ENCODE peak calls at places on chromosomes 4 and X, in eight cellular contexts. E, J, Q, X, Z, B, V and S are unnamed samples.

GRCh38 chrX:153557618-153558017 is 40.2 kb downstream of the ATP2B3 start:
- DNase-seq in J (no peak), V (no peak), E (no peak), X (no peak), Z (no peak), B (no peak), Q (no peak), S (no peak)

GRCh38 chrX:20229155-20229554 is 37.6 kb downstream of the RPS6KA3 start:
- DNase-seq in V (no peak), B (no peak), Q (no peak), E (no peak), J (no peak), X (no peak), Z (no peak), S (no peak)

GRCh38 chr4:149986916-149987315 is 91.3 kb upstream of the DCLK2 start:
- DNase-seq in B (no peak), Z (no peak), V (no peak), E (no peak), X (no peak), Q (no peak), J (no peak), S (no peak)

GRCh38 chr4:139281212-139281611 is 1.2 kb upstream of the MGARP start:
- DNase-seq in Q (no peak), X (no peak), E (no peak), Z (no peak), J (no peak), B (no peak), V (no peak), S (no peak)

GRCh38 chr4:123972031-123972430 is 575.4 kb downstream of the SPRY1 start:
- DNase-seq in X (no peak), J (no peak), Q (no peak), V (no peak), Z (no peak), B (no peak), E (no peak), S (no peak)

GRCh38 chrX:47900833-47901232 is 64.1 kb downstream of the ZNF81 start:
- DNase-seq in Q (no peak), B (no peak), Z (no peak), E (no peak), J (no peak), X (no peak), V (no peak), S (no peak)

GRCh38 chr4:180281726-180282125 is 1961.5 kb upstream of the TENM3 start:
- DNase-seq in Q (no peak), B (no peak), X (no peak), Z (no peak), V (no peak), J (no peak), E (no peak), S (no peak)

GRCh38 chrX:23919706-23920320 is 12.0 kb downstream of the CXorf58 start:
- DNase-seq in X (peak; percentile 5), B (no peak), E (peak; percentile 19), Z (no peak), Q (no peak), V (no peak), J (peak; percentile 39), S (no peak)

GRCh38 chr4:103052779-103053178 is 23.8 kb downstream of the SLC9B2 start:
- DNase-seq in J (no peak), B (no peak), E (no peak), Z (no peak), Q (no peak), V (no peak), X (no peak), S (no peak)

GRCh38 chrX:13432776-13433605 is 113.1 kb upstream of the ATXN3L start:
- DNase-seq in B (no peak), E (peak; percentile 91), V (peak; percentile 84), J (no peak), Z (no peak), Q (no peak), X (peak; percentile 48), S (no peak)

GRCh38 chrX:98379134-98379533 is 1495.4 kb downstream of the RPA4 start:
- DNase-seq in Z (no peak), V (no peak), X (no peak), Q (no peak), E (no peak), J (peak; percentile 22), B (no peak), S (no peak)

GRCh38 chrX:107574054-107574683 is 54.1 kb upstream of the PRPS1 start:
- DNase-seq in X (peak; percentile 87), J (no peak), Z (no peak), E (peak; percentile 76), V (peak; percentile 85), Q (no peak), B (no peak), S (no peak)

GRCh38 chr4:19739101-19739651 is 512.5 kb upstream of the SLIT2 start:
- DNase-seq in Q (peak; percentile 47), B (no peak), V (peak; percentile 95), Z (no peak), J (no peak), X (peak; percentile 90), E (peak; percentile 95), S (peak; percentile 94)

DNA sequence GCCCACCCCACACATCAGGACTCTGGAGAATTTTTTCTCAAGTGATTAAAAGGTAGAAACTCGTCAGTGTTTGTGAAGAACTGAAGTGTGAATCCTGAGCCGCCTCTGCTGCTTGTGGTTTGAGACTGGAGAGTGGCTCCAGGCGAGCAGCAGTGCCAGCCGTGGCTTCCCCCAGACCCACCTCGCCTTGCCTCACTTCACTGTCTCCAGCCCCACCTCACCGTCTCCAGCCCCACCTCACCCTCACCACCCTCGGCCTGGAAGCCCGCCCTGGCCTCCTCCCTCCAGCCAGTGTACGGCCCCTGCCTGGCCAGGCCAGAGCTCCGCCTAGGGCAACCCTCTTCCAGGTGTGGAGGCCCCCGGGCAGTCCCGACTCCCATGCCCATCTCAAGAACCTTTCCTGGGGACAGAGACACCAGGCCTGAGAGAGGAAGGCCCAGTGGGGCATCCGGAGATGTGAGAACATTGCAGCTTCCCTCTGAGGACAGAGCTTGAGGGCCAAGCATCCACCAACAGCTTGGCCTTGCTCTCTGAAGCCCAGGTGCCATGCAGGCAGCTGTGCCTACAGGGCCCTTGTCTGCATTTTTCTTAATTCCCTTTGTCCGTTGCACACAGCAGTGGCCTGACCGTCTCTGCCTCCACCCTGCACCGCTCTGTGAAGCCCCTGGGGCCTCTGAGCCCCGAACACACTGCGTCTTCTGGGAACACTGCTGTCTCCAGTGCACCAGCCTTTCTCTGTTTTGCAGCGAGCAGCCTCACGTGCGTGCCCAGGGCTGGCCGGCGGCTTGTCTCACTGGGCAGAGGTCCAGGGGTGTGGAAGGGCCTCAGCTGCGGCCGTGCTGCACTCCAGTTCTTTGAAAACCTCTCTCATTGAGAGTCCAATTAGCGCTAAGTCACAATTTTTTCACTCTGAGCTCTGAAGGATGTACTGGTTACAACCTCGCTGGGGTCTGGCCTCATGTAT is 13.8 kb downstream of the SH3BP2 start:
- DNase-seq in E (no peak), V (peak; percentile 55), B (no peak), Q (no peak), Z (peak; percentile 77), J (no peak), X (peak; percentile 56), S (no peak)
- H3K4me3 ChIP-seq in E (no peak overlapping the region), V (no peak overlapping the region), B (no peak overlapping the region), Q (no peak overlapping the region), Z (no peak overlapping the region), J (no peak overlapping the region), X (no peak overlapping the region), S (no peak overlapping the region)

GRCh38 chr4:109207060-109207459 is 95.4 kb downstream of the COL25A1 start:
- DNase-seq in X (peak; percentile 53), V (peak; percentile 71), J (no peak), E (peak; percentile 90), Z (no peak), B (no peak), Q (no peak), S (no peak)
- TF ChIP-seq CTCF in X (no peak), V (no peak), J (no peak), E (no peak), Z (no peak), B (no peak), Q (no peak), S (no peak)

DNA sequence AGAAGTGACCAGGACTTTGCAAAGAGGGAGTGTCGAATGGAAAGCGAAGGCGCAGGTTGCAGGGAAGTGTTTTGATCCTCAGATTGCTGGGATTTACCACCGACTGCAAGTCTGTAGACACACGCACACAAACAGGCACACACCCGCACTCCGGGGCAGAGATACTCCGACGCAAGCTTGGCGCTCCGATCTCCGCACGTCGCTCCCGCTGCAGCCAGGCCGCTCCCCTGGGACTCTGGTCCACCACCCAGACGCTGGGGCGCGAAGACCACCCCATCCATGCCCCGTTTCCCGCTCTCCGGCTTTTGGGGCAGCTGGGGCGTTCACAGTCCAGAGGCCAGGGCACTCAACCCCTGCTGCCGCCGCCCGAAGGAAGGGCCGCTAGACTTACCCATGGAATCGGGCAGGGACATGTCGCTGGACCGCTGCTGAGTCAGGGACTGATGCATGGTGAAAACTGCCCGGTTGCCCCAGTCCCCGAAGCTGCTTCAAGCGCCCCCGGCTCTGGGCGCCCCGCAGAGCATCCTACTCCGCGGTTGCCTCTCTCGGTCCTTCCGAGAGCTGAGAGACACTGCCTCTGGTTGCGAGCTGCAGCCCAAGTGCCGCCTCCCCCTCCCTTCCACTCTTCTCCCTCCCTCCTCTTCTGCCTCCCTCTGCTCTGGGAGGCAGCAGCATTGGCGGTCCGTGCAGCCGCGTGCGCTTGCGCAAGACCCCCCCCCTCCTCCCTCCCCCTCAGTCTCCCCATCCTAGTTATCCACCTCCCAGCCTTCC is at the start of gene TMEM255A:
- DNase-seq in J (peak; percentile 55), Z (no peak), B (no peak), E (peak; percentile 14), Q (no peak), X (no peak), V (no peak), S (no peak)
- H3K4me3 ChIP-seq in J (peak within 1 kb of the TSS; percentile 60), Z (peak within 1 kb of the TSS; percentile 43), B (peak within 1 kb of the TSS; percentile 48), E (peak within 1 kb of the TSS; percentile 49), Q (peak within 1 kb of the TSS; percentile 4), X (peak within 1 kb of the TSS; percentile 12), V (peak within 1 kb of the TSS; percentile 21), S (peak within 1 kb of the TSS; percentile 49)

DNA sequence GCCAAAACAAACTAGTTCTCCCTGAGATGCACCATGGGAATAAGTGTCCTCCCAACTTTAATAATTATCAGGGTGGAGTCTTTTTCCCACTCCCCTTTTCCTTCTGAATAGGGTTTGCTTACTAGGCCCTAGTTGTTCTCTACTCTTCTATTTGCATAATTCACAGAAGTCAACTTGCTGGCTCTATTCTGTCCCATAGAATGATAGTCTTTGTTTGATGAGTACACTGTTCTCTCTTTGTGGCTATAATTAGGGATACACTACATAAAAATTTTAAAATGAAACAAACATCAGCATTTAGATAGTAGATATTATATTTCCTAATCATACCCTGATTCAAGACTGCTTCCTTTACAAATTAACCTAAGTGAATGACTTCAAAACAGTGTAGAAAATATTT is 10.3 kb downstream of the PDHA2 start:
- DNase-seq in B (no peak), Z (no peak), J (no peak), Q (no peak), V (no peak), X (no peak), E (no peak), S (no peak)
- TF ChIP-seq CTCF in B (no peak), Z (no peak), J (no peak), Q (no peak), V (no peak), X (no peak), E (no peak), S (no peak)